ENCODE peak calls at places on chromosomes 3 and 15, in four cellular contexts. One of them, this sample, is unnamed.

GRCh38 chr3:143855183-143855582 is 6.9 kb upstream of the SLC9A9 start:
- ATAC-seq in IMR-90: no peak
- ATAC-seq in activated T-cell treated with anti-CD3 and anti-CD28 coated beads, Interleukin-2, amount 50 U/mL, for 4 hours: peak
- ATAC-seq in Right ventricle myocardium superior: peak
- ATAC-seq in this sample: no peak

GRCh38 chr3:104886220-104886995 is 480.3 kb upstream of the ALCAM start:
- ATAC-seq in IMR-90: peak
- ATAC-seq in activated T-cell treated with anti-CD3 and anti-CD28 coated beads, Interleukin-2, amount 50 U/mL, for 4 hours: no peak
- ATAC-seq in Right ventricle myocardium superior: no peak
- ATAC-seq in this sample: peak

GRCh38 chr3:177931346-177931745 is 604.9 kb upstream of the KCNMB2 start:
- ATAC-seq in activated T-cell treated with anti-CD3 and anti-CD28 coated beads, Interleukin-2, amount 50 U/mL, for 4 hours: no peak
- ATAC-seq in IMR-90: no peak
- ATAC-seq in Right ventricle myocardium superior: no peak
- ATAC-seq in this sample: no peak

GRCh38 chr3:70053293-70053692 is 53.8 kb downstream of the SAMMSON start:
- ATAC-seq in Right ventricle myocardium superior: no peak
- ATAC-seq in IMR-90: no peak
- ATAC-seq in activated T-cell treated with anti-CD3 and anti-CD28 coated beads, Interleukin-2, amount 50 U/mL, for 4 hours: peak
- ATAC-seq in this sample: no peak

GRCh38 chr3:55608266-55608937 is 121.3 kb upstream of the WNT5A start:
- ATAC-seq in activated T-cell treated with anti-CD3 and anti-CD28 coated beads, Interleukin-2, amount 50 U/mL, for 4 hours: no peak
- ATAC-seq in Right ventricle myocardium superior: no peak
- ATAC-seq in IMR-90: no peak
- ATAC-seq in this sample: no peak

GRCh38 chr3:9037113-9037715 is 73.9 kb upstream of the RAD18 start:
- ATAC-seq in activated T-cell treated with anti-CD3 and anti-CD28 coated beads, Interleukin-2, amount 50 U/mL, for 4 hours: no peak
- ATAC-seq in Right ventricle myocardium superior: peak
- ATAC-seq in IMR-90: no peak
- ATAC-seq in this sample: no peak

GRCh38 chr3:186989429-186989828 is 59.1 kb downstream of the ST6GAL1 start:
- ATAC-seq in IMR-90: no peak
- ATAC-seq in Right ventricle myocardium superior: no peak
- ATAC-seq in activated T-cell treated with anti-CD3 and anti-CD28 coated beads, Interleukin-2, amount 50 U/mL, for 4 hours: no peak
- ATAC-seq in this sample: no peak

GRCh38 chr15:73972984-73973682 is 19.0 kb downstream of the STOML1 start:
- ATAC-seq in IMR-90: peak
- ATAC-seq in activated T-cell treated with anti-CD3 and anti-CD28 coated beads, Interleukin-2, amount 50 U/mL, for 4 hours: peak
- ATAC-seq in Right ventricle myocardium superior: peak
- ATAC-seq in this sample: peak

GRCh38 chr3:15460891-15461524 is 33.6 kb downstream of the EAF1 start:
- ATAC-seq in IMR-90: no peak
- ATAC-seq in activated T-cell treated with anti-CD3 and anti-CD28 coated beads, Interleukin-2, amount 50 U/mL, for 4 hours: no peak
- ATAC-seq in Right ventricle myocardium superior: no peak
- ATAC-seq in this sample: no peak

GRCh38 chr3:171461087-171461917 is 1.1 kb upstream of the TNIK start:
- ATAC-seq in Right ventricle myocardium superior: peak
- ATAC-seq in IMR-90: peak
- ATAC-seq in activated T-cell treated with anti-CD3 and anti-CD28 coated beads, Interleukin-2, amount 50 U/mL, for 4 hours: peak
- ATAC-seq in this sample: no peak

GRCh38 chr3:71110531-71111222 is 472.9 kb downstream of the FOXP1 start:
- ATAC-seq in IMR-90: no peak
- ATAC-seq in Right ventricle myocardium superior: no peak
- ATAC-seq in activated T-cell treated with anti-CD3 and anti-CD28 coated beads, Interleukin-2, amount 50 U/mL, for 4 hours: no peak
- ATAC-seq in this sample: no peak

GRCh38 chr15:92416557-92416956 is 22.9 kb downstream of the ST8SIA2 start:
- ATAC-seq in activated T-cell treated with anti-CD3 and anti-CD28 coated beads, Interleukin-2, amount 50 U/mL, for 4 hours: no peak
- ATAC-seq in IMR-90: no peak
- ATAC-seq in Right ventricle myocardium superior: peak
- ATAC-seq in this sample: no peak

GRCh38 chr15:76954744-76955143 is 23.2 kb downstream of the RCN2 start:
- ATAC-seq in activated T-cell treated with anti-CD3 and anti-CD28 coated beads, Interleukin-2, amount 50 U/mL, for 4 hours: no peak
- ATAC-seq in IMR-90: no peak
- ATAC-seq in Right ventricle myocardium superior: no peak
- ATAC-seq in this sample: no peak

GRCh38 chr3:129872107-129872506 is 21.4 kb downstream of the TMCC1 start:
- ATAC-seq in activated T-cell treated with anti-CD3 and anti-CD28 coated beads, Interleukin-2, amount 50 U/mL, for 4 hours: no peak
- ATAC-seq in IMR-90: no peak
- ATAC-seq in Right ventricle myocardium superior: no peak
- ATAC-seq in this sample: no peak

GRCh38 chr3:12471228-12471627 is 13.1 kb upstream of the TSEN2 start:
- ATAC-seq in IMR-90: no peak
- ATAC-seq in Right ventricle myocardium superior: no peak
- ATAC-seq in activated T-cell treated with anti-CD3 and anti-CD28 coated beads, Interleukin-2, amount 50 U/mL, for 4 hours: peak
- ATAC-seq in this sample: peak

GRCh38 chr3:66620185-66620803 is 119.5 kb upstream of the LRIG1 start:
- ATAC-seq in IMR-90: no peak
- ATAC-seq in activated T-cell treated with anti-CD3 and anti-CD28 coated beads, Interleukin-2, amount 50 U/mL, for 4 hours: no peak
- ATAC-seq in Right ventricle myocardium superior: no peak
- ATAC-seq in this sample: no peak

GRCh38 chr3:135218304-135218703 is 423.2 kb downstream of the EPHB1 start:
- ATAC-seq in Right ventricle myocardium superior: no peak
- ATAC-seq in activated T-cell treated with anti-CD3 and anti-CD28 coated beads, Interleukin-2, amount 50 U/mL, for 4 hours: no peak
- ATAC-seq in IMR-90: no peak
- ATAC-seq in this sample: no peak

GRCh38 chr15:39465843-39466242 is 115.0 kb upstream of the THBS1 start:
- ATAC-seq in IMR-90: no peak
- ATAC-seq in Right ventricle myocardium superior: no peak
- ATAC-seq in activated T-cell treated with anti-CD3 and anti-CD28 coated beads, Interleukin-2, amount 50 U/mL, for 4 hours: no peak
- ATAC-seq in this sample: no peak

GRCh38 chr3:31922962-31923361 is 58.1 kb downstream of the OSBPL10 start:
- ATAC-seq in Right ventricle myocardium superior: no peak
- ATAC-seq in activated T-cell treated with anti-CD3 and anti-CD28 coated beads, Interleukin-2, amount 50 U/mL, for 4 hours: no peak
- ATAC-seq in IMR-90: no peak
- ATAC-seq in this sample: no peak

GRCh38 chr15:44308415-44308814 is 19.9 kb downstream of the GOLM2 start:
- ATAC-seq in IMR-90: no peak
- ATAC-seq in activated T-cell treated with anti-CD3 and anti-CD28 coated beads, Interleukin-2, amount 50 U/mL, for 4 hours: peak
- ATAC-seq in Right ventricle myocardium superior: no peak
- ATAC-seq in this sample: peak

GRCh38 chr3:51268132-51268531 is 117.0 kb upstream of the MANF start:
- ATAC-seq in Right ventricle myocardium superior: no peak
- ATAC-seq in activated T-cell treated with anti-CD3 and anti-CD28 coated beads, Interleukin-2, amount 50 U/mL, for 4 hours: no peak
- ATAC-seq in IMR-90: no peak
- ATAC-seq in this sample: no peak

GRCh38 chr3:121719423-121719822 is 30.1 kb downstream of the GOLGB1 start:
- ATAC-seq in Right ventricle myocardium superior: no peak
- ATAC-seq in IMR-90: no peak
- ATAC-seq in activated T-cell treated with anti-CD3 and anti-CD28 coated beads, Interleukin-2, amount 50 U/mL, for 4 hours: no peak
- ATAC-seq in this sample: no peak

GRCh38 chr3:185207931-185208746 is 45.7 kb downstream of the EHHADH start:
- ATAC-seq in activated T-cell treated with anti-CD3 and anti-CD28 coated beads, Interleukin-2, amount 50 U/mL, for 4 hours: peak
- ATAC-seq in Right ventricle myocardium superior: no peak
- ATAC-seq in IMR-90: peak
- ATAC-seq in this sample: peak

GRCh38 chr3:177141471-177141870 is 55.8 kb downstream of the TBL1XR1 start:
- ATAC-seq in Right ventricle myocardium superior: no peak
- ATAC-seq in activated T-cell treated with anti-CD3 and anti-CD28 coated beads, Interleukin-2, amount 50 U/mL, for 4 hours: no peak
- ATAC-seq in IMR-90: peak
- ATAC-seq in this sample: no peak

GRCh38 chr15:64751464-64751863 is 23.9 kb downstream of the RBPMS2 start:
- ATAC-seq in activated T-cell treated with anti-CD3 and anti-CD28 coated beads, Interleukin-2, amount 50 U/mL, for 4 hours: no peak
- ATAC-seq in IMR-90: no peak
- ATAC-seq in Right ventricle myocardium superior: no peak
- ATAC-seq in this sample: no peak

GRCh38 chr3:52345521-52346110 is 29.5 kb downstream of the DNAH1 start:
- ATAC-seq in Right ventricle myocardium superior: no peak
- ATAC-seq in IMR-90: peak
- ATAC-seq in activated T-cell treated with anti-CD3 and anti-CD28 coated beads, Interleukin-2, amount 50 U/mL, for 4 hours: no peak
- ATAC-seq in this sample: no peak

GRCh38 chr3:111890051-111890580 is 31.1 kb downstream of the PHLDB2 start:
- ATAC-seq in Right ventricle myocardium superior: peak
- ATAC-seq in IMR-90: no peak
- ATAC-seq in activated T-cell treated with anti-CD3 and anti-CD28 coated beads, Interleukin-2, amount 50 U/mL, for 4 hours: no peak
- ATAC-seq in this sample: no peak

GRCh38 chr3:125025647-125026046 is 30.1 kb downstream of the HEG1 start:
- ATAC-seq in activated T-cell treated with anti-CD3 and anti-CD28 coated beads, Interleukin-2, amount 50 U/mL, for 4 hours: no peak
- ATAC-seq in IMR-90: peak
- ATAC-seq in Right ventricle myocardium superior: no peak
- ATAC-seq in this sample: no peak

GRCh38 chr3:196255776-196256175 is 31.8 kb downstream of the PCYT1A start:
- ATAC-seq in Right ventricle myocardium superior: no peak
- ATAC-seq in activated T-cell treated with anti-CD3 and anti-CD28 coated beads, Interleukin-2, amount 50 U/mL, for 4 hours: no peak
- ATAC-seq in IMR-90: no peak
- ATAC-seq in this sample: no peak

GRCh38 chr3:134352031-134352671 is 22.1 kb downstream of the AMOTL2 start:
- ATAC-seq in Right ventricle myocardium superior: no peak
- ATAC-seq in IMR-90: no peak
- ATAC-seq in activated T-cell treated with anti-CD3 and anti-CD28 coated beads, Interleukin-2, amount 50 U/mL, for 4 hours: no peak
- ATAC-seq in this sample: no peak